ENCODE peak calls at places on chromosomes 12 and 14, in eight cellular contexts. F is kidney; E is gastrocnemius medialis; J is HCT116; H is IMR-90; L is CD8-positive, alpha-beta T cell; V is stomach; X is right lobe of liver. S is an unnamed sample.

GRCh38 chr12:58915634-58916033 is 4.7 kb downstream of the LRIG3 start:
- DNase-seq in H (peak; percentile 71), L (no peak), F (no peak), J (no peak), X (peak; percentile 53), E (peak; percentile 16), V (peak; percentile 40), S (no peak)

GRCh38 chr12:88856201-88856600 is 275.9 kb upstream of the KITLG start:
- DNase-seq in H (no peak), V (no peak), F (no peak), L (no peak), J (no peak), E (no peak), X (no peak), S (no peak)

GRCh38 chr14:72303930-72304329 is 371.7 kb downstream of the RGS6 start:
- DNase-seq in E (no peak), X (no peak), V (no peak), F (no peak), J (no peak), H (no peak), L (no peak), S (no peak)

GRCh38 chr12:110746550-110746949 is 3.9 kb upstream of the PPP1CC start:
- DNase-seq in X (no peak), E (no peak), L (no peak), F (no peak), H (no peak), J (no peak), V (no peak), S (no peak)

GRCh38 chr12:70305794-70306193 is 60.3 kb upstream of the KCNMB4 start:
- DNase-seq in X (no peak), L (no peak), H (peak; percentile 65), J (no peak), F (no peak), E (no peak), V (no peak), S (no peak)

GRCh38 chr14:103858063-103858820 is 10.9 kb upstream of the PPP1R13B start:
- DNase-seq in F (peak; percentile 59), V (no peak), J (no peak), L (no peak), X (peak; percentile 46), E (no peak), H (no peak), S (no peak)

GRCh38 chr12:79547735-79548347 is 142.9 kb downstream of the PAWR start:
- DNase-seq in J (peak; percentile 34), E (no peak), V (no peak), X (no peak), H (peak; percentile 83), F (no peak), L (no peak), S (no peak)

GRCh38 chr12:124107299-124107698 is 134.3 kb downstream of the ZNF664 start:
- DNase-seq in J (no peak), F (no peak), X (no peak), V (no peak), H (no peak), E (no peak), L (no peak), S (no peak)

GRCh38 chr12:109182041-109182839 is 65.9 kb downstream of the ACACB start:
- DNase-seq in H (no peak), L (no peak), F (no peak), X (no peak), E (no peak), V (no peak), J (no peak), S (no peak)

GRCh38 chr12:6647083-6647604 is at the start of gene ACRBP:
- DNase-seq in L (no peak), E (peak; percentile 72), J (no peak), H (peak; percentile 14), X (peak; percentile 86), F (peak; percentile 89), V (peak; percentile 83), S (no peak)

GRCh38 chr12:6631549-6631961 is 4.2 kb downstream of the LPAR5 start:
- DNase-seq in H (no peak), J (no peak), E (no peak), F (no peak), X (no peak), L (no peak), V (peak; percentile 78), S (no peak)

GRCh38 chr12:92469837-92470236 is 233.0 kb upstream of the PLEKHG7 start:
- DNase-seq in E (peak; percentile 89), J (no peak), L (no peak), F (no peak), V (no peak), X (no peak), H (peak; percentile 46), S (no peak)

GRCh38 chr12:110579239-110579888 is 3.8 kb downstream of the PPTC7 start:
- DNase-seq in F (no peak), X (no peak), V (no peak), J (no peak), L (no peak), E (peak; percentile 51), H (no peak), S (no peak)

GRCh38 chr12:5554711-5555110 is 122.8 kb downstream of the NTF3 start:
- DNase-seq in H (peak; percentile 58), X (no peak), J (no peak), F (no peak), V (no peak), L (no peak), E (no peak), S (no peak)

GRCh38 chr14:71181215-71182003 is 274.1 kb downstream of the PCNX1 start:
- DNase-seq in X (no peak), F (no peak), E (no peak), V (no peak), L (no peak), J (no peak), H (no peak), S (no peak)

GRCh38 chr12:114827460-114827859 is 143.5 kb upstream of the TBX3 start:
- DNase-seq in X (no peak), E (no peak), F (no peak), V (no peak), H (no peak), L (no peak), J (no peak), S (no peak)

GRCh38 chr14:23076785-23077408 is 18.0 kb downstream of the ACIN1 start:
- DNase-seq in J (no peak), E (no peak), F (no peak), L (no peak), V (no peak), X (no peak), H (peak; percentile 47), S (peak; percentile 25)

GRCh38 chr14:54593860-54594259 is 26.9 kb downstream of the SAMD4A start:
- DNase-seq in F (no peak), J (no peak), H (peak; percentile 72), L (no peak), V (no peak), X (no peak), E (no peak), S (no peak)

GRCh38 chr14:54589076-54589475 is 22.1 kb downstream of the SAMD4A start:
- DNase-seq in L (no peak), J (no peak), E (no peak), H (peak; percentile 69), V (no peak), F (no peak), X (no peak), S (no peak)

GRCh38 chr14:54590481-54590880 is 23.6 kb downstream of the SAMD4A start:
- DNase-seq in E (no peak), L (no peak), F (no peak), H (no peak), J (no peak), X (no peak), V (no peak), S (no peak)

GRCh38 chr14:54591461-54592245 is 24.7 kb downstream of the SAMD4A start:
- DNase-seq in L (no peak), F (no peak), J (no peak), H (no peak), E (no peak), V (no peak), X (no peak), S (no peak)

GRCh38 chr14:54589843-54590242 is 22.9 kb downstream of the SAMD4A start:
- DNase-seq in J (no peak), F (no peak), L (no peak), X (no peak), H (no peak), E (no peak), V (no peak), S (no peak)
- H3K27ac ChIP-seq in J (no peak overlapping the region), F (no peak overlapping the region), L (no peak overlapping the region), X (no peak overlapping the region), H (peak overlapping the region; percentile 14), E (no peak overlapping the region), V (no peak overlapping the region), S (no peak overlapping the region)

GRCh38 chr12:131204416-131205311 is 251.0 kb downstream of the ADGRD1 start:
- DNase-seq in H (no peak), J (no peak), L (no peak), X (no peak), E (no peak), F (peak; percentile 45), V (no peak), S (no peak)
- H3K9me3 ChIP-seq in H (peaks cover 31% of the 10 kb centered on the region), J (no peaks in the 10 kb centered on the region), L (no peaks in the 10 kb centered on the region), X (no peaks in the 10 kb centered on the region), E (no peaks in the 10 kb centered on the region), F (no peaks in the 10 kb centered on the region), V (no peaks in the 10 kb centered on the region), S (no peaks in the 10 kb centered on the region)

GRCh38 chr14:90512332-90512951 is 115.6 kb downstream of the CALM1 start:
- DNase-seq in J (no peak), V (peak; percentile 76), H (no peak), E (no peak), X (no peak), L (no peak), F (no peak), S (no peak)

GRCh38 chr14:90510208-90510607 is 113.4 kb downstream of the CALM1 start:
- DNase-seq in H (no peak), L (no peak), F (peak; percentile 83), J (no peak), V (peak; percentile 88), X (no peak), E (no peak), S (no peak)

GRCh38 chr14:90509403-90509802 is 112.6 kb downstream of the CALM1 start:
- DNase-seq in E (no peak), J (no peak), X (no peak), V (no peak), F (no peak), H (no peak), L (no peak), S (no peak)

GRCh38 chr14:90511795-90512331 is 115.0 kb downstream of the CALM1 start:
- DNase-seq in X (no peak), L (no peak), F (no peak), J (no peak), E (no peak), H (no peak), V (no peak), S (no peak)

DNA sequence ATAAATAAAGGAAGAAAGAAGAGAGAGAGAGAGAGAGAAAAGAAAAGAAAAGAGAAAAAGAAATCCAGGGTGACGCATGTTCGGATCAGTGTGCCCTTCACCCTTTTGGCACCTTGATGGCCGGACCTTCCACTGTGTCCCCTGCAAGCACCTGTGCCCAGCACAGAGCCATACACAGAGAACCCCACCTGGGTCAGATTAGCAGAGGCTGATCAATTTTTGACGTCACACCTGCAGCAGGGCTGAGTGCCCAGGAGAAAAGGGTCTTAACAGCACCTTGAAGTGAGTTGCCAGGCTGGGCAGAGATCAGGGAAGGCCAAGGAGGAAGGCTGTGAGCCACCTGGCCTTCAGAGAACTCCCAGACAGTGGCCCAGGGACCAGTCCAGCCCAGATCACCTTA is 114.4 kb downstream of the CALM1 start:
- DNase-seq in F (no peak), E (no peak), L (no peak), X (no peak), H (no peak), J (no peak), V (no peak), S (no peak)
- H3K4me1 ChIP-seq in F (peaks cover 18% of the 10 kb centered on the region), E (peaks cover 18% of the 10 kb centered on the region), L (no peaks in the 10 kb centered on the region), X (no peaks in the 10 kb centered on the region), H (no peaks in the 10 kb centered on the region), J (peaks cover 32% of the 10 kb centered on the region), V (peaks cover 58% of the 10 kb centered on the region), S (no peaks in the 10 kb centered on the region)

GRCh38 chr14:74799765-74800164 is 36.6 kb downstream of the YLPM1 start:
- DNase-seq in V (no peak), L (no peak), H (no peak), X (no peak), J (no peak), F (no peak), E (no peak), S (no peak)
- H3K27ac ChIP-seq in V (no peak overlapping the region), L (no peak overlapping the region), H (no peak overlapping the region), X (no peak overlapping the region), J (no peak overlapping the region), F (no peak overlapping the region), E (no peak overlapping the region), S (no peak overlapping the region)